ENCODE peak calls at places on chromosomes 1 and 21, in five cellular contexts. One of them, this sample, is unnamed.

GRCh38 chr1:35835398-35835797 is 27.6 kb downstream of the AGO4 start:
- DNase-seq in NCI-H460: no peak
- DNase-seq in WERI-Rb-1: no peak
- DNase-seq in nephron progenitor cell: no peak
- DNase-seq in stimulated activated CD4-positive, alpha-beta T cell treated with anti-CD3 and anti-CD28 coated beads, Interleukin-4, amount 100 ng/mL, for 1 hour: no peak
- DNase-seq in this sample: no peak

GRCh38 chr1:19476440-19477190 is 8.7 kb downstream of the CAPZB start:
- DNase-seq in NCI-H460: no peak
- DNase-seq in WERI-Rb-1: no peak
- DNase-seq in nephron progenitor cell: no peak
- DNase-seq in stimulated activated CD4-positive, alpha-beta T cell treated with anti-CD3 and anti-CD28 coated beads, Interleukin-4, amount 100 ng/mL, for 1 hour: no peak
- DNase-seq in this sample: no peak

GRCh38 chr21:21196087-21196486 is 197.9 kb downstream of the NCAM2 start:
- DNase-seq in NCI-H460: no peak
- DNase-seq in WERI-Rb-1: no peak
- DNase-seq in nephron progenitor cell: no peak
- DNase-seq in stimulated activated CD4-positive, alpha-beta T cell treated with anti-CD3 and anti-CD28 coated beads, Interleukin-4, amount 100 ng/mL, for 1 hour: no peak
- DNase-seq in this sample: no peak

GRCh38 chr21:37166733-37167132 is 93.7 kb downstream of the TTC3 start:
- DNase-seq in NCI-H460: peak
- DNase-seq in WERI-Rb-1: no peak
- DNase-seq in nephron progenitor cell: no peak
- DNase-seq in stimulated activated CD4-positive, alpha-beta T cell treated with anti-CD3 and anti-CD28 coated beads, Interleukin-4, amount 100 ng/mL, for 1 hour: no peak
- DNase-seq in this sample: no peak

GRCh38 chr21:17461014-17461413 is 51.8 kb upstream of the CXADR start:
- DNase-seq in NCI-H460: no peak
- DNase-seq in WERI-Rb-1: no peak
- DNase-seq in nephron progenitor cell: no peak
- DNase-seq in stimulated activated CD4-positive, alpha-beta T cell treated with anti-CD3 and anti-CD28 coated beads, Interleukin-4, amount 100 ng/mL, for 1 hour: no peak
- DNase-seq in this sample: no peak

GRCh38 chr1:51564124-51564523 is 45.1 kb upstream of the EPS15 start:
- DNase-seq in NCI-H460: no peak
- DNase-seq in WERI-Rb-1: no peak
- DNase-seq in nephron progenitor cell: no peak
- DNase-seq in stimulated activated CD4-positive, alpha-beta T cell treated with anti-CD3 and anti-CD28 coated beads, Interleukin-4, amount 100 ng/mL, for 1 hour: no peak
- DNase-seq in this sample: no peak

GRCh38 chr1:165666152-165666551 is 32.2 kb downstream of the ALDH9A1 start:
- DNase-seq in NCI-H460: no peak
- DNase-seq in WERI-Rb-1: no peak
- DNase-seq in nephron progenitor cell: no peak
- DNase-seq in stimulated activated CD4-positive, alpha-beta T cell treated with anti-CD3 and anti-CD28 coated beads, Interleukin-4, amount 100 ng/mL, for 1 hour: no peak
- DNase-seq in this sample: no peak

GRCh38 chr21:21714396-21714795 is 716.2 kb downstream of the NCAM2 start:
- DNase-seq in NCI-H460: no peak
- DNase-seq in WERI-Rb-1: no peak
- DNase-seq in nephron progenitor cell: no peak
- DNase-seq in stimulated activated CD4-positive, alpha-beta T cell treated with anti-CD3 and anti-CD28 coated beads, Interleukin-4, amount 100 ng/mL, for 1 hour: no peak
- DNase-seq in this sample: no peak

GRCh38 chr1:192516776-192517297 is 58.7 kb upstream of the RGS1 start:
- DNase-seq in NCI-H460: no peak
- DNase-seq in WERI-Rb-1: no peak
- DNase-seq in nephron progenitor cell: no peak
- DNase-seq in stimulated activated CD4-positive, alpha-beta T cell treated with anti-CD3 and anti-CD28 coated beads, Interleukin-4, amount 100 ng/mL, for 1 hour: peak
- DNase-seq in this sample: no peak

GRCh38 chr1:98210064-98210463 is 289.2 kb upstream of the DPYD start:
- DNase-seq in NCI-H460: no peak
- DNase-seq in WERI-Rb-1: no peak
- DNase-seq in nephron progenitor cell: no peak
- DNase-seq in stimulated activated CD4-positive, alpha-beta T cell treated with anti-CD3 and anti-CD28 coated beads, Interleukin-4, amount 100 ng/mL, for 1 hour: no peak
- DNase-seq in this sample: no peak

GRCh38 chr1:44239337-44239960 is 26.2 kb downstream of the DMAP1 start:
- DNase-seq in NCI-H460: no peak
- DNase-seq in WERI-Rb-1: no peak
- DNase-seq in nephron progenitor cell: peak
- DNase-seq in stimulated activated CD4-positive, alpha-beta T cell treated with anti-CD3 and anti-CD28 coated beads, Interleukin-4, amount 100 ng/mL, for 1 hour: no peak
- DNase-seq in this sample: no peak

GRCh38 chr1:248886237-248886895 is 19.7 kb upstream of the PGBD2 start:
- DNase-seq in NCI-H460: no peak
- DNase-seq in WERI-Rb-1: no peak
- DNase-seq in nephron progenitor cell: no peak
- DNase-seq in stimulated activated CD4-positive, alpha-beta T cell treated with anti-CD3 and anti-CD28 coated beads, Interleukin-4, amount 100 ng/mL, for 1 hour: no peak
- DNase-seq in this sample: peak

GRCh38 chr1:204705888-204706837 is 20.6 kb upstream of the LRRN2 start:
- DNase-seq in NCI-H460: no peak
- DNase-seq in WERI-Rb-1: no peak
- DNase-seq in nephron progenitor cell: no peak
- DNase-seq in stimulated activated CD4-positive, alpha-beta T cell treated with anti-CD3 and anti-CD28 coated beads, Interleukin-4, amount 100 ng/mL, for 1 hour: no peak
- DNase-seq in this sample: no peak

GRCh38 chr21:33434770-33435360 is 31.7 kb downstream of the IFNGR2 start:
- DNase-seq in NCI-H460: no peak
- DNase-seq in WERI-Rb-1: no peak
- DNase-seq in nephron progenitor cell: no peak
- DNase-seq in stimulated activated CD4-positive, alpha-beta T cell treated with anti-CD3 and anti-CD28 coated beads, Interleukin-4, amount 100 ng/mL, for 1 hour: peak
- DNase-seq in this sample: no peak

GRCh38 chr1:147167361-147167760 is 4.9 kb downstream of the PRKAB2 start:
- DNase-seq in NCI-H460: peak
- DNase-seq in WERI-Rb-1: no peak
- DNase-seq in nephron progenitor cell: no peak
- DNase-seq in stimulated activated CD4-positive, alpha-beta T cell treated with anti-CD3 and anti-CD28 coated beads, Interleukin-4, amount 100 ng/mL, for 1 hour: no peak
- DNase-seq in this sample: no peak

GRCh38 chr1:66505671-66506392 is 28.1 kb upstream of the SGIP1 start:
- DNase-seq in NCI-H460: no peak
- DNase-seq in WERI-Rb-1: no peak
- DNase-seq in nephron progenitor cell: no peak
- DNase-seq in stimulated activated CD4-positive, alpha-beta T cell treated with anti-CD3 and anti-CD28 coated beads, Interleukin-4, amount 100 ng/mL, for 1 hour: no peak
- DNase-seq in this sample: no peak

GRCh38 chr1:221494670-221495069 is 247.2 kb downstream of the DUSP10 start:
- DNase-seq in NCI-H460: no peak
- DNase-seq in WERI-Rb-1: no peak
- DNase-seq in nephron progenitor cell: no peak
- DNase-seq in stimulated activated CD4-positive, alpha-beta T cell treated with anti-CD3 and anti-CD28 coated beads, Interleukin-4, amount 100 ng/mL, for 1 hour: no peak
- DNase-seq in this sample: no peak

GRCh38 chr1:17155257-17155895 is 36.1 kb upstream of the PADI2 start:
- DNase-seq in NCI-H460: no peak
- DNase-seq in WERI-Rb-1: no peak
- DNase-seq in nephron progenitor cell: no peak
- DNase-seq in stimulated activated CD4-positive, alpha-beta T cell treated with anti-CD3 and anti-CD28 coated beads, Interleukin-4, amount 100 ng/mL, for 1 hour: no peak
- DNase-seq in this sample: no peak

GRCh38 chr1:232283864-232284263 is 346.1 kb downstream of the SIPA1L2 start:
- DNase-seq in NCI-H460: no peak
- DNase-seq in WERI-Rb-1: no peak
- DNase-seq in nephron progenitor cell: peak
- DNase-seq in stimulated activated CD4-positive, alpha-beta T cell treated with anti-CD3 and anti-CD28 coated beads, Interleukin-4, amount 100 ng/mL, for 1 hour: no peak
- DNase-seq in this sample: no peak

GRCh38 chr21:43364851-43365424 is 62.0 kb downstream of the SIK1 start:
- DNase-seq in NCI-H460: no peak
- DNase-seq in WERI-Rb-1: no peak
- DNase-seq in nephron progenitor cell: no peak
- DNase-seq in stimulated activated CD4-positive, alpha-beta T cell treated with anti-CD3 and anti-CD28 coated beads, Interleukin-4, amount 100 ng/mL, for 1 hour: no peak
- DNase-seq in this sample: no peak

GRCh38 chr1:63617450-63617849 is 24.2 kb downstream of the PGM1 start:
- DNase-seq in NCI-H460: no peak
- DNase-seq in WERI-Rb-1: no peak
- DNase-seq in nephron progenitor cell: no peak
- DNase-seq in stimulated activated CD4-positive, alpha-beta T cell treated with anti-CD3 and anti-CD28 coated beads, Interleukin-4, amount 100 ng/mL, for 1 hour: no peak
- DNase-seq in this sample: no peak

GRCh38 chr1:230099435-230099834 is 32.4 kb downstream of the GALNT2 start:
- DNase-seq in NCI-H460: no peak
- DNase-seq in WERI-Rb-1: no peak
- DNase-seq in nephron progenitor cell: no peak
- DNase-seq in stimulated activated CD4-positive, alpha-beta T cell treated with anti-CD3 and anti-CD28 coated beads, Interleukin-4, amount 100 ng/mL, for 1 hour: no peak
- DNase-seq in this sample: no peak

GRCh38 chr1:32014199-32014936 is 700 bp downstream of the KHDRBS1 start:
- DNase-seq in NCI-H460: no peak
- DNase-seq in WERI-Rb-1: peak
- DNase-seq in nephron progenitor cell: peak
- DNase-seq in stimulated activated CD4-positive, alpha-beta T cell treated with anti-CD3 and anti-CD28 coated beads, Interleukin-4, amount 100 ng/mL, for 1 hour: peak
- DNase-seq in this sample: peak

GRCh38 chr1:234704106-234704887 is 94.3 kb upstream of the IRF2BP2 start:
- DNase-seq in NCI-H460: no peak
- DNase-seq in WERI-Rb-1: no peak
- DNase-seq in nephron progenitor cell: no peak
- DNase-seq in stimulated activated CD4-positive, alpha-beta T cell treated with anti-CD3 and anti-CD28 coated beads, Interleukin-4, amount 100 ng/mL, for 1 hour: no peak
- DNase-seq in this sample: no peak

GRCh38 chr1:42240964-42241755 is 76.6 kb upstream of the GUCA2A start:
- DNase-seq in NCI-H460: no peak
- DNase-seq in WERI-Rb-1: no peak
- DNase-seq in nephron progenitor cell: no peak
- DNase-seq in stimulated activated CD4-positive, alpha-beta T cell treated with anti-CD3 and anti-CD28 coated beads, Interleukin-4, amount 100 ng/mL, for 1 hour: no peak
- DNase-seq in this sample: no peak

GRCh38 chr1:33374336-33375105 is 53.6 kb upstream of the A3GALT2 start:
- DNase-seq in NCI-H460: no peak
- DNase-seq in WERI-Rb-1: no peak
- DNase-seq in nephron progenitor cell: no peak
- DNase-seq in stimulated activated CD4-positive, alpha-beta T cell treated with anti-CD3 and anti-CD28 coated beads, Interleukin-4, amount 100 ng/mL, for 1 hour: no peak
- DNase-seq in this sample: no peak

GRCh38 chr1:150578278-150579109 is 916 bp downstream of the MCL1 start:
- DNase-seq in NCI-H460: peak
- DNase-seq in WERI-Rb-1: peak
- DNase-seq in nephron progenitor cell: no peak
- DNase-seq in stimulated activated CD4-positive, alpha-beta T cell treated with anti-CD3 and anti-CD28 coated beads, Interleukin-4, amount 100 ng/mL, for 1 hour: peak
- DNase-seq in this sample: peak

GRCh38 chr1:241646201-241646600 is 5.9 kb upstream of the WDR64 start:
- DNase-seq in NCI-H460: no peak
- DNase-seq in WERI-Rb-1: no peak
- DNase-seq in nephron progenitor cell: no peak
- DNase-seq in stimulated activated CD4-positive, alpha-beta T cell treated with anti-CD3 and anti-CD28 coated beads, Interleukin-4, amount 100 ng/mL, for 1 hour: no peak
- DNase-seq in this sample: no peak

GRCh38 chr1:38958967-38959366 is 17.3 kb upstream of the RHBDL2 start:
- DNase-seq in NCI-H460: no peak
- DNase-seq in WERI-Rb-1: no peak
- DNase-seq in nephron progenitor cell: no peak
- DNase-seq in stimulated activated CD4-positive, alpha-beta T cell treated with anti-CD3 and anti-CD28 coated beads, Interleukin-4, amount 100 ng/mL, for 1 hour: no peak
- DNase-seq in this sample: no peak

GRCh38 chr1:12549460-12550349 is 68.3 kb downstream of the DHRS3 start:
- DNase-seq in NCI-H460: no peak
- DNase-seq in WERI-Rb-1: no peak
- DNase-seq in nephron progenitor cell: peak
- DNase-seq in stimulated activated CD4-positive, alpha-beta T cell treated with anti-CD3 and anti-CD28 coated beads, Interleukin-4, amount 100 ng/mL, for 1 hour: peak
- DNase-seq in this sample: no peak

GRCh38 chr1:178126790-178127189 is 32.9 kb downstream of the RASAL2 start:
- DNase-seq in NCI-H460: peak
- DNase-seq in WERI-Rb-1: no peak
- DNase-seq in nephron progenitor cell: no peak
- DNase-seq in stimulated activated CD4-positive, alpha-beta T cell treated with anti-CD3 and anti-CD28 coated beads, Interleukin-4, amount 100 ng/mL, for 1 hour: no peak
- DNase-seq in this sample: no peak

This sample was measured in hypothalamus.